ENCODE peak calls at places on chromosome 17, in nine cellular contexts. L is lower lobe of right lung; C is amniotic stem cell; Z is activated naive CD4-positive, alpha-beta T cell; P is fibroblast of lung; M is stimulated activated CD4-positive, alpha-beta T cell treated with anti-CD3 and anti-CD28 coated beads, TNF-alpha, amount 100 ng/mL, for 48 hours; F is AG09319; R is kidney tubule cell; V is NCI-H2081. U is an unnamed sample.

GRCh38 chr17:57808882-57809281 is 41.0 kb downstream of the MRPS23 start:
- DNase-seq in L (no peak), V (no peak), P (no peak), M (no peak), C (no peak), Z (no peak), F (no peak), R (no peak), U (no peak)

GRCh38 chr17:70863436-70864248 is 694.3 kb downstream of the KCNJ2 start:
- DNase-seq in Z (no peak), L (no peak), M (no peak), V (no peak), P (peak), R (no peak), C (no peak), F (no peak), U (no peak)

GRCh38 chr17:74408262-74408661 is 23.6 kb upstream of the GPRC5C start:
- DNase-seq in Z (no peak), V (no peak), C (no peak), F (no peak), M (no peak), R (peak), P (peak), L (peak), U (no peak)

GRCh38 chr17:49325980-49326379 is 36.1 kb downstream of the ZNF652 start:
- DNase-seq in F (no peak), R (no peak), Z (no peak), L (no peak), C (no peak), V (no peak), P (no peak), M (no peak), U (no peak)

GRCh38 chr17:4738136-4739121 is 1.2 kb upstream of the ZMYND15 start:
- DNase-seq in C (no peak), P (no peak), Z (no peak), R (peak), M (no peak), L (peak), V (no peak), F (no peak), U (no peak)

GRCh38 chr17:59763861-59764260 is 56.4 kb downstream of the VMP1 start:
- DNase-seq in R (peak), L (no peak), C (no peak), P (peak), Z (no peak), V (no peak), F (no peak), M (no peak), U (no peak)

GRCh38 chr17:58315750-58316149 is 12.8 kb downstream of the TSPOAP1 start:
- DNase-seq in C (no peak), Z (no peak), M (no peak), V (no peak), F (no peak), P (no peak), L (no peak), R (no peak), U (no peak)

GRCh38 chr17:81995463-81996231 is 18.2 kb downstream of the ASPSCR1 start:
- DNase-seq in R (no peak), V (no peak), F (no peak), M (no peak), L (no peak), C (no peak), Z (no peak), P (no peak), U (peak)

GRCh38 chr17:76388966-76389888 is 4.8 kb downstream of the SPHK1 start:
- DNase-seq in M (no peak), P (no peak), V (no peak), L (no peak), F (no peak), C (no peak), R (no peak), Z (no peak), U (no peak)

GRCh38 chr17:45222273-45222993 is 748 bp downstream of the FMNL1 start:
- DNase-seq in L (no peak), C (no peak), F (no peak), V (no peak), R (no peak), M (no peak), Z (no peak), P (no peak), U (no peak)

GRCh38 chr17:72556944-72557826 is 436.4 kb downstream of the SOX9 start:
- DNase-seq in Z (peak), R (peak), M (peak), L (peak), V (peak), C (peak), F (no peak), P (peak), U (peak)

GRCh38 chr17:43211480-43212402 is at the start of gene TMEM106A:
- DNase-seq in F (peak), V (no peak), P (peak), M (peak), L (peak), C (peak), R (peak), Z (peak), U (peak)

GRCh38 chr17:73007447-73007846 is 85.0 kb downstream of the SLC39A11 start:
- DNase-seq in Z (no peak), M (no peak), L (no peak), R (peak), F (no peak), P (peak), C (no peak), V (no peak), U (no peak)

GRCh38 chr17:40461774-40462342 is 18.6 kb downstream of the IGFBP4 start:
- DNase-seq in R (no peak), F (no peak), C (no peak), M (no peak), Z (no peak), P (no peak), L (no peak), V (no peak), U (no peak)

GRCh38 chr17:48871035-48871550 is 21.5 kb upstream of the ATP5MC1 start:
- DNase-seq in M (no peak), Z (no peak), P (no peak), C (no peak), L (no peak), F (no peak), R (no peak), V (no peak), U (no peak)

GRCh38 chr17:65198653-65199382 is 61.6 kb downstream of the RGS9 start:
- DNase-seq in P (peak), F (peak), C (no peak), Z (no peak), L (no peak), M (no peak), R (peak), V (peak), U (no peak)

GRCh38 chr17:17422641-17423040 is 54.2 kb upstream of the MED9 start:
- DNase-seq in L (no peak), R (no peak), Z (no peak), C (no peak), P (no peak), F (no peak), M (no peak), V (no peak), U (no peak)

GRCh38 chr17:12180644-12181261 is 160.1 kb downstream of the MAP2K4 start:
- DNase-seq in C (peak), F (peak), R (peak), L (no peak), V (peak), P (peak), Z (no peak), M (peak), U (peak)

U was measured in WTC11.